ENCODE peak calls at places on chromosomes 1 and 21, in six cellular contexts. X is H9, V is IMR-90, F is neuronal stem cell, T is mesendoderm, C is H1. K is an unnamed sample.

GRCh38 chr1:230498704-230499103 is 72.6 kb upstream of the PGBD5 start:
- DNase-seq in X (no peak), V (no peak), F (no peak), T (no peak), C (no peak), K (no peak)

GRCh38 chr1:118254483-118254882 is 69.5 kb upstream of the SPAG17 start:
- DNase-seq in X (no peak), V (no peak), F (no peak), T (peak), C (no peak), K (no peak)

GRCh38 chr21:36059823-36060158 is 535 bp downstream of the SETD4 start:
- DNase-seq in X (no peak), V (no peak), F (no peak), T (no peak), C (peak), K (no peak)

GRCh38 chr1:3393987-3394920 is 60.2 kb upstream of the ARHGEF16 start:
- DNase-seq in X (no peak), V (no peak), F (no peak), T (no peak), C (no peak), K (no peak)

GRCh38 chr1:107570768-107571167 is 394.2 kb downstream of the VAV3 start:
- DNase-seq in X (no peak), V (no peak), F (no peak), T (no peak), C (no peak), K (no peak)

GRCh38 chr1:248127653-248128052 is 17.3 kb upstream of the OR2M5 start:
- DNase-seq in X (no peak), V (no peak), F (no peak), T (no peak), C (no peak), K (no peak)

GRCh38 chr1:10693497-10694273 is 102.8 kb downstream of the CASZ1 start:
- DNase-seq in X (no peak), V (no peak), F (no peak), T (peak), C (peak), K (peak)

GRCh38 chr21:42747746-42748351 is 94.4 kb downstream of the PDE9A start:
- DNase-seq in X (no peak), V (no peak), F (no peak), T (no peak), C (no peak), K (no peak)

GRCh38 chr1:105591681-105592080 is 1464.8 kb upstream of the PRMT6 start:
- DNase-seq in X (no peak), V (no peak), F (no peak), T (no peak), C (no peak), K (no peak)

GRCh38 chr1:29264773-29265389 is 28.6 kb downstream of the PTPRU start:
- DNase-seq in X (no peak), V (peak), F (no peak), T (no peak), C (no peak), K (peak)

GRCh38 chr1:170562644-170563338 is 30.8 kb downstream of the GORAB start:
- DNase-seq in X (peak), V (peak), F (no peak), T (peak), C (no peak), K (peak)

GRCh38 chr1:42962641-42963377 is 4.1 kb upstream of the SLC2A1 start:
- DNase-seq in X (peak), V (peak), F (no peak), T (peak), C (peak), K (peak)

GRCh38 chr1:228469413-228470162 is 17.6 kb upstream of the RNF187 start:
- DNase-seq in X (no peak), V (no peak), F (no peak), T (no peak), C (no peak), K (no peak)

GRCh38 chr1:71593523-71593922 is 512.7 kb upstream of the ZRANB2 start:
- DNase-seq in X (no peak), V (peak), F (no peak), T (peak), C (no peak), K (no peak)

GRCh38 chr21:44740721-44741120 is 29.3 kb upstream of the TSPEAR start:
- DNase-seq in X (peak), V (no peak), F (no peak), T (no peak), C (peak), K (no peak)

GRCh38 chr1:63935553-63935952 is 161.7 kb downstream of the ROR1 start:
- DNase-seq in X (no peak), V (no peak), F (no peak), T (no peak), C (no peak), K (peak)

GRCh38 chr1:204828352-204828850 is 42.3 kb upstream of the NFASC start:
- DNase-seq in X (peak), V (no peak), F (peak), T (peak), C (peak), K (peak)

GRCh38 chr1:8201331-8201861 is 116.5 kb upstream of the SLC45A1 start:
- DNase-seq in X (no peak), V (peak), F (no peak), T (peak), C (no peak), K (no peak)

GRCh38 chr1:227429447-227430359 is 111.4 kb upstream of the CDC42BPA start:
- DNase-seq in X (no peak), V (peak), F (no peak), T (no peak), C (no peak), K (peak)

GRCh38 chr1:48222501-48223242 is at the start of gene SLC5A9:
- DNase-seq in X (no peak), V (no peak), F (no peak), T (no peak), C (no peak), K (no peak)

DNA sequence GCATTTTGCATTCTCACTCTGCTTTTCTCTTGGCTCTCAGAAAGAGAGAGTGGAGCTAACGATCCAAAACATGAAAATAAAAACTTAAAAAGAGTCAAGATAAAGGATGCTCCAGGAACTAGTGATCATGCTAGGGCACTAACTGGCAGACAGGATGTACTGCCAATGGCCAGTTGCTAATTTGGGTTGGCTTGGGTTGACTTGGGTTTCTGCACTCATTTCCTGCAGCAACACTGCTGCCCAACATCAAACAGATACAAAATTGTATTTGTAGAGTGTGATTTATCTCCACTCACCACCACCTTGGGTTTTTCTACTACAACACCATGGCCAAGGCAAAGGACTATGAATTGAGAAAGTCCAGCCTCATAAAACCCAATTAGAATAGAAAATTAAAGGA is 662.3 kb upstream of the PTBP2 start:
- DNase-seq in X (no peak), V (no peak), F (no peak), T (no peak), C (no peak), K (no peak)
- H3K4me2 ChIP-seq in X (no peak), V (no peak), F (no peak), T (no peak), C (no peak), K (no peak)

GRCh38 chr1:209354111-209354839 is 229.2 kb upstream of the CAMK1G start:
- DNase-seq in X (peak), V (peak), F (peak), T (peak), C (peak), K (peak)

GRCh38 chr1:209353097-209353496 is 230.4 kb upstream of the CAMK1G start:
- DNase-seq in X (no peak), V (no peak), F (no peak), T (no peak), C (no peak), K (no peak)

GRCh38 chr1:209356909-209357498 is 226.5 kb upstream of the CAMK1G start:
- DNase-seq in X (no peak), V (no peak), F (no peak), T (peak), C (no peak), K (no peak)

GRCh38 chr1:209355415-209355814 is 228.1 kb upstream of the CAMK1G start:
- DNase-seq in X (no peak), V (no peak), F (no peak), T (no peak), C (no peak), K (no peak)

GRCh38 chr1:209354840-209355165 is 228.7 kb upstream of the CAMK1G start:
- DNase-seq in X (no peak), V (no peak), F (no peak), T (no peak), C (no peak), K (no peak)
- H2BK15ac ChIP-seq in X (no peak), V (no peak), F (no peak), T (peak), C (no peak), K (no peak)

DNA sequence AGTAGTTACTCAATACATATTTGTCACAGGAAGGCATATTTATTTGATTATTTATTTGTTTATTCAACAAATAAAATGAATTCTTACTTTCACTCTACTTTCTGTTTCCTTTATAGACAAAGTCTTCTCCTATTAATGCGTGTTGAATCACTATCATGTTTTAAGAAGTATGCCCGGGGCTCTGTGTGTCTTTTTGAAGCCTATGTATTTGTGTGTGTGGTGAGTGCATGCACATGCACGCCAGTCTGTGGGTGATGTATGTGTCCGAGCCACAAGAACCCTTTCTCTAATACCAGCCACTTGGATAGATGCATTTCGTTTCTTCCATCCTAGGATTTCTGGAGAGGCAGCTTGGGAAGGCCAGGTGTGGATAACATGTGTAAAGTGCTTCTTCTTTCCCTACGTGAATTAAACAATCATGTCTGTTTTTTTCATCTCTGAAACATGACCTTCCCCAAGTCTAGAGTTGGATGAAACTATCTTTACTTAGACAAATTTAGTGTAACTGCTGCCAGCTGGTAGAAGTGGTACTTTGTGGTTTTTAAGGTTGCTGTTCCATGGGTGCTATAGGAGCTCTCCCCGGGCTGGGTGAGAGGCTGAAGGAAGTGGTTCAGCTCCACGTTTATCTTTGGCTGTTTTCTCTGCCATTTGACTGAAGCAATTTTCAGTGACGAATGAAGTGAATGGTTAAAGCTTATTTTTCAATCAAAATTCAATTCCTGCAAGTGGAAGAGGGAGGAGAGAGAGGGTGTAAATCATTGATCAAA is 46.8 kb upstream of the PPM1J start:
- DNase-seq in X (no peak), V (no peak), F (no peak), T (no peak), C (no peak), K (no peak)
- H3K4me2 ChIP-seq in X (no peak), V (no peak), F (no peak), T (no peak), C (no peak), K (no peak)

GRCh38 chr1:22845536-22845935 is 127.1 kb downstream of the LACTBL1 start:
- DNase-seq in X (no peak), V (no peak), F (no peak), T (no peak), C (no peak), K (no peak)
- H2BK15ac ChIP-seq in X (no peak), V (no peak), F (no peak), T (no peak), C (no peak), K (peak)

GRCh38 chr1:203178083-203178482 is 2.5 kb upstream of the MYBPH start:
- DNase-seq in X (peak), V (peak), F (peak), T (peak), C (no peak), K (peak)

GRCh38 chr1:203178821-203179220 is 3.2 kb upstream of the MYBPH start:
- DNase-seq in X (no peak), V (no peak), F (no peak), T (peak), C (no peak), K (no peak)

GRCh38 chr1:203177471-203178039 is 1.9 kb upstream of the MYBPH start:
- DNase-seq in X (no peak), V (peak), F (no peak), T (peak), C (no peak), K (peak)

GRCh38 chr1:203180611-203181330 is 5.1 kb upstream of the MYBPH start:
- DNase-seq in X (no peak), V (no peak), F (no peak), T (no peak), C (no peak), K (no peak)

DNA sequence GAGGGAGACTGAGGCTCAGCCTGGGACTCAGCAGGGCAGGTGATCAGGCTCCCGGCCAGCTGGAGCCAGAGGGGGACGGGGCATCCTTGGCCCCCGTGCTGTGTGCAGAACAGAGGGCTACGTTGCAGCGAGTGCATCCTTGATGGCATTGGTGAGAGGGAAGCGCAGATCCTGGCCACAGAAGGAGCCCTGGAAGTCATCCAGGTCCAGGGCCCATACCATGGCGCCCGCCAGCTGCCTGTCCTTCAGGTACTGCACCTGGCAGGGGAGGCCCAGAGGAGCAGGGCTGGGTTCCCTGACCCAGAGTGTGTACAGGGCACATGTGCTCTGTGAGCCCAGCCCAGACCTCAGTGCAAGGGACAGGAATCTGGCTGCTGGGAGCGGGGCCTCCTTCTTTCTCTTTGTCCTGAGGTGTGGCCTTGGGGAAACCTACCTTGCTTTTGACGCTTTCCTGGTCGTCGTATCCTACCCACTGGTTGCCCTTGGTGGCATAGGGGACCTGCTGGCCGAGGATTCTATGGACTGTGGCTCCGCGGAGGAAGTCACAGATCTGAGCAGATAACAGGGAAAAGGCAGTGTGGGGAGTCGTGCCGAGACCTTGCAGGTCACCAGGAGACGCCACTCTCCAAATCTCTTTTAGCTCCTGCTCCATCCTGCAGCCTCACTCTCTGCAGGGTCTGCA is 3.8 kb upstream of the MYBPH start:
- DNase-seq in X (no peak), V (no peak), F (no peak), T (no peak), C (no peak), K (no peak)
- H3K4me2 ChIP-seq in X (no peak), V (no peak), F (no peak), T (no peak), C (no peak), K (no peak)

DNA sequence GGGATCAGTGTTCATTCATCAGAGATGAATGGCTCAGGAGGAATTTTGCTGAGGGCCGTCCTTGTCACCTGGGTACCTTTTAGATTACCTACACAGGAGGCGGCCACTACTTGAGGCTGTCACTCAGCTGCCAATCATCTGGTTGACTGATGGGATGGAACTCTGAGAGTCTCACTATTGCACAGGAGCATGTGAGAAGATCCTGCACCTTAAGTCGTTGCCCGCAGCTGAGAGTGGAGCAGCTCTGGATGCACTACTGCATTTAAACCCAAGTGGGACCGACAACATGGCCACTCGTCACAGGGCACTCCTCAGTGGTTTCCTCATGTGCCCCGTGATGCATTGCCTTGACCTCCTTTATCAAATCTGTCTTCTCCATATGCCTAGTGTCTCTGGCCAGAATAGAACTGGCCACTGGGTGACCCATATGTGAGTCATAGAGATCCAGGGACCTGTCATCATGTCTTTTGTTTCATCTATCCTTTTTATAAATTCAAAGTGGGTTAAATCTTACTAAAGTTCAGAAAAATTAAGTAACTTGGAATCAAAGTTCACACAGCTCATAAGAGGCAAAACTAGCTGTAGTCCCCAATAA is 165.5 kb downstream of the ZSCAN20 start:
- DNase-seq in X (no peak), V (no peak), F (no peak), T (no peak), C (no peak), K (no peak)
- H2BK15ac ChIP-seq in X (no peak), V (no peak), F (no peak), T (no peak), C (no peak), K (no peak)

GRCh38 chr1:235077571-235078479 is 50.8 kb downstream of the TOMM20 start:
- DNase-seq in X (no peak), V (peak), F (no peak), T (no peak), C (no peak), K (peak)

GRCh38 chr1:235077163-235077540 is 51.5 kb downstream of the TOMM20 start:
- DNase-seq in X (no peak), V (no peak), F (no peak), T (no peak), C (no peak), K (no peak)

GRCh38 chr1:235078927-235079381 is 49.7 kb downstream of the TOMM20 start:
- DNase-seq in X (no peak), V (peak), F (no peak), T (no peak), C (no peak), K (peak)

GRCh38 chr1:235078480-235078803 is 50.2 kb downstream of the TOMM20 start:
- DNase-seq in X (no peak), V (no peak), F (no peak), T (no peak), C (no peak), K (no peak)

GRCh38 chr1:235079443-235079967 is 49.1 kb downstream of the TOMM20 start:
- DNase-seq in X (peak), V (peak), F (no peak), T (peak), C (no peak), K (peak)
- H3K4me2 ChIP-seq in X (no peak), V (no peak), F (no peak), T (no peak), C (no peak), K (no peak)

DNA sequence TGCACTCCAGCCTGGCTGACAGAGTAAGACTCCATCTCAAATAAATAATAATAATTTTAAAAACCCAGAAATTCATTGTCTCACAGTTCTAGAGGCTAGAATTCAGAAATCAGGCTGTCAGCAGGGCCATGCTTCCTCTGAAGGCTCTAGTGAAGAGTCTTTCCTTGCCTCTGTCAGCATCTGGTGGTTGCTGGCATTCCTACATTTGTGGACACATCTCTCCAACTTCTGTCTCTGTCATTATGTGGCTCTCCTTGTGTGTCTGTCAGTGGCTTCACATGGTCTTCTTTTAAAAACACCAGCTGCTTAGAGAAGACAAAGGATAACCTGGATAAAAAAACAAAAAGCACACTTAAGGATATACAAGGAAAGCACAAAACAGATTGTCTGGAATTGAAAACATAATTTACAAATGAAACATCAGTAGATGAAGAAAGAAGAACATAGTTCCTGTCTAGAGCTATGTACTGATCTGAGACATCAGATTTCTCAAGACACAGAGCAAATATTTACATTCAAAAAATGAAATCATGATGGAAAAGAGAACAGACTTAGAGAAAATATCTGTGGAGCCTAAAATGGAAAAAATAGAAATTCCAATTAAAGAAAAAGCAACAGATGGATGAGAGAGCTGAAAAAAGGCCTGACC is 32.7 kb upstream of the ASB17 start:
- DNase-seq in X (no peak), V (peak), F (no peak), T (peak), C (no peak), K (no peak)
- H2BK15ac ChIP-seq in X (no peak), V (peak), F (no peak), T (no peak), C (no peak), K (no peak)

GRCh38 chr1:156437054-156437453 is 63.5 kb downstream of the MEF2D start:
- DNase-seq in X (no peak), V (no peak), F (no peak), T (no peak), C (no peak), K (no peak)
- H3K4me2 ChIP-seq in X (peak), V (no peak), F (no peak), T (peak), C (peak), K (no peak)

GRCh38 chr1:30318413-30318812 is 405.0 kb downstream of the MATN1 start:
- DNase-seq in X (peak), V (no peak), F (no peak), T (peak), C (peak), K (no peak)
- H2BK15ac ChIP-seq in X (no peak), V (no peak), F (no peak), T (no peak), C (no peak), K (no peak)

K was measured in mesenchymal stem cell.